ENCODE peak calls at places on chromosomes 5 and 9, in nine cellular contexts. One of them, this sample, is unnamed.

GRCh38 chr5:81878333-81878732 is 93.5 kb upstream of the ATG10 start:
- DNase-seq in fibroblast of the aortic adventitia: peak
- DNase-seq in thoracic aorta: no peak
- DNase-seq in activated naive CD4-positive, alpha-beta T cell: no peak
- DNase-seq in kidney epithelial cell: peak
- DNase-seq in stimulated activated CD4-positive, alpha-beta T cell treated with anti-CD3 and anti-CD28 coated beads, Interleukin-1b, Interleukin-23, amount 100 ng/mL, for 48 hours: no peak
- DNase-seq in caudate nucleus: no peak
- DNase-seq in NCI-H2029: no peak
- DNase-seq in NCI-H2081: no peak
- DNase-seq in this sample: no peak

GRCh38 chr5:135271533-135272310 is 127.3 kb downstream of the MACROH2A1 start:
- DNase-seq in fibroblast of the aortic adventitia: peak
- DNase-seq in thoracic aorta: no peak
- DNase-seq in activated naive CD4-positive, alpha-beta T cell: no peak
- DNase-seq in kidney epithelial cell: no peak
- DNase-seq in stimulated activated CD4-positive, alpha-beta T cell treated with anti-CD3 and anti-CD28 coated beads, Interleukin-1b, Interleukin-23, amount 100 ng/mL, for 48 hours: no peak
- DNase-seq in caudate nucleus: no peak
- DNase-seq in NCI-H2029: no peak
- DNase-seq in NCI-H2081: no peak
- DNase-seq in this sample: no peak

GRCh38 chr9:134360180-134360759 is 34.0 kb downstream of the RXRA start:
- DNase-seq in fibroblast of the aortic adventitia: no peak
- DNase-seq in thoracic aorta: no peak
- DNase-seq in activated naive CD4-positive, alpha-beta T cell: no peak
- DNase-seq in kidney epithelial cell: no peak
- DNase-seq in stimulated activated CD4-positive, alpha-beta T cell treated with anti-CD3 and anti-CD28 coated beads, Interleukin-1b, Interleukin-23, amount 100 ng/mL, for 48 hours: no peak
- DNase-seq in caudate nucleus: no peak
- DNase-seq in NCI-H2029: no peak
- DNase-seq in NCI-H2081: no peak
- DNase-seq in this sample: no peak

GRCh38 chr9:93091056-93091452 is 5.0 kb upstream of the CARD19 start:
- DNase-seq in fibroblast of the aortic adventitia: no peak
- DNase-seq in thoracic aorta: no peak
- DNase-seq in activated naive CD4-positive, alpha-beta T cell: no peak
- DNase-seq in kidney epithelial cell: no peak
- DNase-seq in stimulated activated CD4-positive, alpha-beta T cell treated with anti-CD3 and anti-CD28 coated beads, Interleukin-1b, Interleukin-23, amount 100 ng/mL, for 48 hours: no peak
- DNase-seq in caudate nucleus: no peak
- DNase-seq in NCI-H2029: no peak
- DNase-seq in NCI-H2081: no peak
- DNase-seq in this sample: no peak

GRCh38 chr9:123353041-123353440 is 3.0 kb upstream of the CRB2 start:
- DNase-seq in fibroblast of the aortic adventitia: no peak
- DNase-seq in thoracic aorta: no peak
- DNase-seq in activated naive CD4-positive, alpha-beta T cell: no peak
- DNase-seq in kidney epithelial cell: no peak
- DNase-seq in stimulated activated CD4-positive, alpha-beta T cell treated with anti-CD3 and anti-CD28 coated beads, Interleukin-1b, Interleukin-23, amount 100 ng/mL, for 48 hours: no peak
- DNase-seq in caudate nucleus: no peak
- DNase-seq in NCI-H2029: no peak
- DNase-seq in NCI-H2081: no peak
- DNase-seq in this sample: no peak

GRCh38 chr5:16970826-16971225 is 34.7 kb upstream of the MYO10 start:
- DNase-seq in fibroblast of the aortic adventitia: no peak
- DNase-seq in thoracic aorta: no peak
- DNase-seq in activated naive CD4-positive, alpha-beta T cell: no peak
- DNase-seq in kidney epithelial cell: no peak
- DNase-seq in stimulated activated CD4-positive, alpha-beta T cell treated with anti-CD3 and anti-CD28 coated beads, Interleukin-1b, Interleukin-23, amount 100 ng/mL, for 48 hours: no peak
- DNase-seq in caudate nucleus: no peak
- DNase-seq in NCI-H2029: no peak
- DNase-seq in NCI-H2081: no peak
- DNase-seq in this sample: no peak

GRCh38 chr9:82961504-82962125 is 101.3 kb downstream of the RASEF start:
- DNase-seq in fibroblast of the aortic adventitia: peak
- DNase-seq in thoracic aorta: no peak
- DNase-seq in activated naive CD4-positive, alpha-beta T cell: no peak
- DNase-seq in kidney epithelial cell: peak
- DNase-seq in stimulated activated CD4-positive, alpha-beta T cell treated with anti-CD3 and anti-CD28 coated beads, Interleukin-1b, Interleukin-23, amount 100 ng/mL, for 48 hours: peak
- DNase-seq in caudate nucleus: peak
- DNase-seq in NCI-H2029: peak
- DNase-seq in NCI-H2081: peak
- DNase-seq in this sample: no peak

GRCh38 chr5:54900906-54901725 is 84.3 kb downstream of the ESM1 start:
- DNase-seq in fibroblast of the aortic adventitia: peak
- DNase-seq in thoracic aorta: no peak
- DNase-seq in activated naive CD4-positive, alpha-beta T cell: no peak
- DNase-seq in kidney epithelial cell: peak
- DNase-seq in stimulated activated CD4-positive, alpha-beta T cell treated with anti-CD3 and anti-CD28 coated beads, Interleukin-1b, Interleukin-23, amount 100 ng/mL, for 48 hours: no peak
- DNase-seq in caudate nucleus: no peak
- DNase-seq in NCI-H2029: no peak
- DNase-seq in NCI-H2081: no peak
- DNase-seq in this sample: peak

GRCh38 chr5:31193591-31194457 is at the start of gene CDH6:
- DNase-seq in fibroblast of the aortic adventitia: peak
- DNase-seq in thoracic aorta: no peak
- DNase-seq in activated naive CD4-positive, alpha-beta T cell: no peak
- DNase-seq in kidney epithelial cell: peak
- DNase-seq in stimulated activated CD4-positive, alpha-beta T cell treated with anti-CD3 and anti-CD28 coated beads, Interleukin-1b, Interleukin-23, amount 100 ng/mL, for 48 hours: no peak
- DNase-seq in caudate nucleus: peak
- DNase-seq in NCI-H2029: no peak
- DNase-seq in NCI-H2081: peak
- DNase-seq in this sample: no peak

GRCh38 chr5:142869883-142870282 is 99.7 kb downstream of the ARHGAP26 start:
- DNase-seq in fibroblast of the aortic adventitia: no peak
- DNase-seq in thoracic aorta: no peak
- DNase-seq in activated naive CD4-positive, alpha-beta T cell: no peak
- DNase-seq in kidney epithelial cell: no peak
- DNase-seq in stimulated activated CD4-positive, alpha-beta T cell treated with anti-CD3 and anti-CD28 coated beads, Interleukin-1b, Interleukin-23, amount 100 ng/mL, for 48 hours: no peak
- DNase-seq in caudate nucleus: no peak
- DNase-seq in NCI-H2029: peak
- DNase-seq in NCI-H2081: no peak
- DNase-seq in this sample: no peak